ENCODE peak calls at places on chromosome 21, in nine cellular contexts. W is AG04449; M is IMR-90; S is right lobe of liver; A is GM12878; V is CD8-positive, alpha-beta T cell; G is astrocyte; U is prostate gland; B is brain microvascular endothelial cell. C is an unnamed sample.
A peak's percentile ranks its signal among the peaks of the same experiment; 100 is the strongest.

GRCh38 chr21:38837806-38838461 is 32.2 kb downstream of the ETS2 start:
- DNase-seq in W (no peak), M (no peak), S (no peak), A (no peak), V (no peak), G (no peak), U (no peak), B (no peak), C (no peak)

GRCh38 chr21:34116569-34116968 is 43.2 kb downstream of the MRPS6 start:
- DNase-seq in W (no peak), M (no peak), S (no peak), A (no peak), V (no peak), G (no peak), U (no peak), B (no peak), C (no peak)

GRCh38 chr21:35077975-35078374 is 28.9 kb upstream of the RUNX1 start:
- DNase-seq in W (no peak), M (no peak), S (no peak), A (no peak), V (no peak), G (no peak), U (no peak), B (no peak), C (no peak)

GRCh38 chr21:27953328-27954045 is 986.6 kb upstream of the ADAMTS5 start:
- DNase-seq in W (no peak), M (no peak), S (no peak), A (no peak), V (no peak), G (peak; percentile 65), U (no peak), B (no peak), C (no peak)

GRCh38 chr21:26887241-26887640 is 42.0 kb upstream of the ADAMTS1 start:
- DNase-seq in W (no peak), M (peak; percentile 15), S (no peak), A (no peak), V (no peak), G (peak; percentile 20), U (peak; percentile 65), B (peak; percentile 28), C (peak; percentile 93)

GRCh38 chr21:31556662-31557061 is 102.8 kb upstream of the SOD1 start:
- DNase-seq in W (no peak), M (no peak), S (no peak), A (no peak), V (no peak), G (no peak), U (no peak), B (no peak), C (no peak)

GRCh38 chr21:32690085-32690484 is 37.7 kb downstream of the SYNJ1 start:
- DNase-seq in W (no peak), M (peak; percentile 2), S (no peak), A (no peak), V (no peak), G (no peak), U (no peak), B (no peak), C (no peak)

GRCh38 chr21:34623519-34623918 is 8.6 kb upstream of the RCAN1 start:
- DNase-seq in W (no peak), M (no peak), S (no peak), A (no peak), V (no peak), G (no peak), U (no peak), B (no peak), C (no peak)

GRCh38 chr21:34593954-34594531 is 20.9 kb downstream of the RCAN1 start:
- DNase-seq in W (no peak), M (no peak), S (no peak), A (no peak), V (no peak), G (no peak), U (no peak), B (no peak), C (no peak)

GRCh38 chr21:16908087-16908486 is 604.8 kb upstream of the CXADR start:
- DNase-seq in W (no peak), M (no peak), S (no peak), A (no peak), V (no peak), G (peak; percentile 79), U (peak; percentile 54), B (no peak), C (no peak)

GRCh38 chr21:35578350-35578782 is 482.0 kb downstream of the SETD4 start:
- DNase-seq in W (peak; percentile 75), M (peak; percentile 93), S (no peak), A (no peak), V (no peak), G (peak; percentile 95), U (no peak), B (peak; percentile 76), C (no peak)

GRCh38 chr21:27526451-27526850 is 559.6 kb upstream of the ADAMTS5 start:
- DNase-seq in W (no peak), M (no peak), S (no peak), A (no peak), V (no peak), G (no peak), U (no peak), B (peak; percentile 35), C (no peak)

GRCh38 chr21:14358775-14359174 is 24.2 kb downstream of the HSPA13 start:
- DNase-seq in W (no peak), M (no peak), S (no peak), A (no peak), V (no peak), G (no peak), U (no peak), B (peak; percentile 2), C (no peak)

GRCh38 chr21:46599251-46599572 is 5.7 kb downstream of the S100B start:
- DNase-seq in W (peak; percentile 77), M (peak; percentile 92), S (no peak), A (no peak), V (no peak), G (peak; percentile 92), U (no peak), B (peak; percentile 91), C (no peak)

GRCh38 chr21:37087188-37087587 is 14.1 kb downstream of the TTC3 start:
- DNase-seq in W (no peak), M (peak; percentile 82), S (no peak), A (no peak), V (no peak), G (peak; percentile 63), U (no peak), B (peak; percentile 47), C (no peak)

GRCh38 chr21:26814374-26814773 is 30.8 kb downstream of the ADAMTS1 start:
- DNase-seq in W (no peak), M (peak; percentile 61), S (no peak), A (no peak), V (no peak), G (no peak), U (no peak), B (no peak), C (no peak)

GRCh38 chr21:25733859-25734653 is 648 bp downstream of the ATP5PF start:
- DNase-seq in W (no peak), M (peak; percentile 35), S (peak; percentile 55), A (no peak), V (peak; percentile 23), G (peak; percentile 36), U (no peak), B (peak; percentile 39), C (no peak)

GRCh38 chr21:35924714-35925301 is 135.5 kb downstream of the SETD4 start:
- DNase-seq in W (peak; percentile 42), M (peak; percentile 96), S (no peak), A (no peak), V (no peak), G (peak; percentile 95), U (no peak), B (peak; percentile 84), C (no peak)

GRCh38 chr21:41725421-41726021 is 41.3 kb downstream of the RIPK4 start:
- DNase-seq in W (no peak), M (no peak), S (no peak), A (no peak), V (no peak), G (no peak), U (peak; percentile 55), B (no peak), C (no peak)
- H3K4me3 ChIP-seq in W (no peak overlapping the region), M (no peak overlapping the region), S (no peak overlapping the region), A (no peak overlapping the region), V (no peak overlapping the region), G (no peak overlapping the region), U (no peak overlapping the region), B (no peak overlapping the region), C (no peak overlapping the region)

GRCh38 chr21:18041012-18041411 is 203.6 kb upstream of the CHODL start:
- DNase-seq in W (no peak), M (no peak), S (no peak), A (no peak), V (no peak), G (no peak), U (no peak), B (no peak), C (peak; percentile 45)
- TF ChIP-seq CTCF in W (no peak), M (no peak), S (peak; percentile 29), A (no peak), V (no peak), G (peak; percentile 32), U (peak; percentile 14), B (peak; percentile 39), C (peak; percentile 85)

DNA sequence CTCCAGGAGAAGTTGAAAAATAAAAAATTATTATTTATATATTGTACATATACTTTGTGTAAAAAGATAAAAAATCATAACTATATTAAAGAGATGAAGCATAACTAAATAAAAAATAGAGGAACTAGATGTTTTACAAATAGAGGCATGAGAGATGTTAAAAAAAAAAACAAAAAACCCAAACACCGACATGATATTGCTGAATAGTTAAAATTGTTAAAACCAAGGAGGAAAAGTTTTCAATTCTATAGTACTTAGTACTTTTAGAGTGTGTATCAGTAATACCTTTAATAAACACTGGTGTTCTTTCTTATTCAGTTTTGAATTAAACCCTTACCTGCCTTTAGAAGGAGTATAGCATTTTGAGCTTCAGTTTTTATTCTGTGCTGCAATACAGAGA is 32.1 kb downstream of the BACH1 start:
- DNase-seq in W (no peak), M (no peak), S (no peak), A (no peak), V (no peak), G (no peak), U (no peak), B (no peak), C (no peak)
- H3K4me3 ChIP-seq in W (no peak overlapping the region), M (no peak overlapping the region), S (no peak overlapping the region), A (no peak overlapping the region), V (no peak overlapping the region), G (no peak overlapping the region), U (no peak overlapping the region), B (no peak overlapping the region), C (no peak overlapping the region)

GRCh38 chr21:44900559-44901251 is 20.0 kb downstream of the ITGB2 start:
- DNase-seq in W (no peak), M (no peak), S (no peak), A (no peak), V (no peak), G (no peak), U (no peak), B (no peak), C (no peak)

GRCh38 chr21:44897326-44898010 is 23.2 kb downstream of the ITGB2 start:
- DNase-seq in W (no peak), M (no peak), S (no peak), A (no peak), V (no peak), G (no peak), U (no peak), B (no peak), C (no peak)

GRCh38 chr21:44898011-44898493 is 22.6 kb downstream of the ITGB2 start:
- DNase-seq in W (no peak), M (no peak), S (no peak), A (no peak), V (no peak), G (no peak), U (no peak), B (no peak), C (no peak)

GRCh38 chr21:44899768-44900558 is 20.7 kb downstream of the ITGB2 start:
- DNase-seq in W (no peak), M (no peak), S (no peak), A (no peak), V (no peak), G (no peak), U (no peak), B (no peak), C (no peak)

GRCh38 chr21:44898851-44899767 is 21.6 kb downstream of the ITGB2 start:
- DNase-seq in W (no peak), M (no peak), S (no peak), A (no peak), V (no peak), G (no peak), U (no peak), B (no peak), C (no peak)
- TF ChIP-seq CTCF in W (no peak), M (no peak), S (no peak), A (no peak), V (no peak), G (no peak), U (no peak), B (no peak), C (no peak)